ENCODE peak calls at places on chromosomes 4 and X, in eight cellular contexts. E is mammary epithelial cell, F is breast epithelium, W is endodermal cell, X is lung, J is A549, Y is cardiac muscle cell, G is tibial artery. C is an unnamed sample. For H3K4me1 and H3K9me3, the result is how much of the 10 kb centered on the place peaks cover.

GRCh38 chr4:149311076-149311475 is 504.6 kb downstream of the IQCM start:
- DNase-seq in Y (no peak), X (no peak), G (no peak), W (no peak), E (peak), F (no peak), J (no peak), C (no peak)

GRCh38 chr4:139243448-139244365 is 36.3 kb downstream of the MGARP start:
- DNase-seq in Y (no peak), F (no peak), G (no peak), J (peak), E (peak), W (no peak), X (no peak), C (peak)

GRCh38 chr4:71680706-71681105 is 103.2 kb downstream of the GC start:
- DNase-seq in E (no peak), F (no peak), J (no peak), X (no peak), W (no peak), G (no peak), Y (no peak), C (no peak)

GRCh38 chrX:150162141-150162540 is 201.0 kb upstream of the MAMLD1 start:
- DNase-seq in X (no peak), Y (no peak), J (peak), W (peak), G (no peak), F (no peak), E (peak), C (no peak)

GRCh38 chr4:17809667-17810066 is 890 bp downstream of the DCAF16 start:
- DNase-seq in E (no peak), G (no peak), W (no peak), J (no peak), Y (no peak), F (no peak), X (no peak), C (no peak)

GRCh38 chrX:134484039-134484438 is 24.1 kb downstream of the HPRT1 start:
- DNase-seq in G (no peak), W (no peak), J (peak), X (no peak), F (no peak), E (peak), Y (peak), C (no peak)

GRCh38 chr4:64598068-64598467 is 188.8 kb upstream of the TECRL start:
- DNase-seq in J (no peak), G (no peak), F (no peak), E (no peak), X (no peak), W (no peak), Y (no peak), C (no peak)

GRCh38 chrX:103831803-103832544 is at the start of gene RAB9B:
- DNase-seq in X (peak), G (peak), W (peak), J (no peak), Y (peak), E (peak), F (peak), C (peak)

GRCh38 chr4:155891058-155891457 is 12.4 kb upstream of the TDO2 start:
- DNase-seq in J (no peak), F (no peak), E (no peak), X (no peak), W (no peak), Y (no peak), G (no peak), C (no peak)

GRCh38 chr4:37763164-37763444 is 63.4 kb upstream of the PGM2 start:
- DNase-seq in F (no peak), Y (no peak), E (no peak), W (no peak), G (no peak), J (no peak), X (no peak), C (no peak)

GRCh38 chr4:151446208-151446607 is 37.2 kb downstream of the FHIP1A start:
- DNase-seq in G (no peak), W (no peak), X (no peak), Y (no peak), J (no peak), F (no peak), E (no peak), C (no peak)

GRCh38 chr4:151408630-151409469 is at the start of gene FHIP1A:
- DNase-seq in F (peak), G (peak), E (peak), X (peak), J (peak), Y (peak), W (peak), C (peak)

GRCh38 chr4:87089368-87089767 is 131.1 kb downstream of the KLHL8 start:
- DNase-seq in Y (no peak), F (no peak), W (no peak), E (no peak), G (no peak), X (no peak), J (no peak), C (no peak)
- H3K4me1 ChIP-seq in Y (under half), F (under half), W (under half), E (under half), G (under half), X (under half), J (under half), C (under half)

DNA sequence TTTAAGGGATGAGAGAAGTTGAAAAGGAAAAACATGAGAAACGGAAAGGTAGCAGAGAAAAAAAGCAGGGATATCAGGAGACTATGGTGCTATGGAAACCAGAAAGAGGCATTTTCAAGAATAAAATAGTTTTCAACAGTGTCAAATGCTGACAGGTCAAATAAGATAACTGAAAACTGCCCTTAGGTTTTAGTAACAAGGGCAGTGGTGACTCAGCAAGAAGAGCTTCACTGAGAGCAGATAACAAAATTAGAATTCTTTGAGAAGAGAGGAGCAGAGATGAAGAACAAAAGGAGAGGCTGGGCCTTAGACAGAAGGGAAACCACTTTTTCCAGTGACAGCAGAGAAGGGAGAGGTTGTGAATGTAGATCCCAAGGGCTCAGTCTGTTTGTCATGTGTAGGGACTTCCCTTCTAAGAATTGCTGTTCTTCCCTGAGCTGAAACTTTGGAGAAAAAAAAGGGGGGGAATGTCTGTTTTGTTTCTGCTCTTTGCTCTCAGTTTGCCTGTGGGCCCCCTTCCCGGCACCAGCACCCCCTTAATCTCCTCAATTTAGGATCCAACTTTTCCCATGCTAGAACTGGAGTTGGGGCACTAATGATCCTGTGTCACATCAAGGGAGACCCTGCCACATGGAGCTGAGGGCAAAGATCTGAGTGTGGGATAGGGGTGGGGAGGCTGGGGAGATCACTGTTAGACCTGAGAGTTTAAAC is 26.8 kb upstream of the MAGEA10 start:
- DNase-seq in Y (no peak), J (no peak), X (no peak), W (no peak), F (no peak), G (no peak), E (no peak), C (no peak)
- H3K9me3 ChIP-seq in Y (under half), J (under half), X (under half), W (under half), F (under half), G (under half), E (under half), C (under half)

GRCh38 chr4:2061208-2062131 is 2.3 kb downstream of the NAT8L start:
- DNase-seq in Y (no peak), F (no peak), X (no peak), W (no peak), J (no peak), G (no peak), E (no peak), C (peak)
- H3K4me3 ChIP-seq in Y (no peak), F (no peak), X (no peak), W (no peak), J (no peak), G (no peak), E (no peak), C (no peak)

DNA sequence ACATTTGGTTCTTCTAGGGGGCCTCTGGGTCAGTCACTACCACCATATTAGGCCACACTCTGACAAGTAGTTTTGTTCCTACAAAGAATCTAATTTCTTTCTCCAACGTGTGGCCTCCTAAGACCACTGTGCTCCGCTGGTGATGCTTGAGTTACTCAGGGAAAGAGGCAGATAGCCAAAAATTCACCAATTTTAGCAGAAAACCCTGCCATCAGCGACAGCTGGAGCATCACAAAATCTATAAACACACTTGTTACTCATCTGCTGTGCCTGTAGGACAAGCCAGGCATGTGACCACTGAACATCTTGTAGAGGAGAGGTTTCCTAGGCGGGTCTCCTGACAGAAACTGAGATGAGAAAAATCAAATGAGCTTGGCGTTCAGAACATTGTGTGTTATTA is 105.4 kb downstream of the SYNPO2 start:
- DNase-seq in J (no peak), E (no peak), X (no peak), W (no peak), F (no peak), Y (no peak), G (no peak), C (no peak)
- H3K4me1 ChIP-seq in J (under half), E (under half), X (under half), W (under half), F (under half), Y (under half), G (half or more), C (under half)

DNA sequence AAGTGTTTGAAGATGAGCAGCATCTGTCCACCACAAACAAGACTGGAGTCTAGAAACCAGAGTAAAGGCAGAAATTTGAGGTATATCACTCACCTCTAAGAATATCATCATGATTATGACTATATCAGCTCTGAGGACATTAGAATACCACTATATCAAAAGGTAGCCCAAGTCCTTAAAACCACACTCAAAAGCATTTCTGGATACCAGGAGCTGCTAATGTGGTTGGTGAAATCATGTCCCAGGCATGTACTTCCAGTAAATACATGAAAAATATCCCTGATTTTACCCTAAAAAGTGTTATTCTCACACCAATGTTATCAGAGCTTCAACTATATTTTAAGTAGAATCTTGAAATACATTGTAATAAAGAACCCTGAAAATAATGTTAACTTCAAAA is 136.3 kb upstream of the SMAD1 start:
- DNase-seq in G (no peak), J (no peak), Y (no peak), E (no peak), X (no peak), W (no peak), F (no peak), C (no peak)
- H3K9me3 ChIP-seq in G (under half), J (under half), Y (under half), E (under half), X (under half), W (under half), F (under half), C (under half)

GRCh38 chr4:59729321-59729720 is 1470.8 kb upstream of the ADGRL3 start:
- DNase-seq in F (no peak), X (no peak), J (no peak), G (no peak), Y (no peak), E (no peak), W (no peak), C (no peak)
- H3K4me3 ChIP-seq in F (no peak), X (no peak), J (no peak), G (no peak), Y (no peak), E (no peak), W (no peak), C (no peak)

GRCh38 chr4:118920247-118920646 is 31.6 kb downstream of the SYNPO2 start:
- DNase-seq in F (no peak), X (no peak), G (peak), W (no peak), E (no peak), J (no peak), Y (no peak), C (no peak)
- H3K4me1 ChIP-seq in F (under half), X (under half), G (half or more), W (under half), E (under half), J (under half), Y (under half), C (under half)